ENCODE peak calls at places on chromosomes 16 and 17, in four cellular contexts. X, Z, S and P are unnamed samples.
A peak's percentile ranks its signal among the peaks of the same experiment; 100 is the strongest.

GRCh38 chr17:9104370-9105041 is 83.2 kb downstream of the NTN1 start:
- DNase-seq in X (no peak), Z (no peak), S (no peak), P (no peak)

GRCh38 chr17:75692976-75693375 is 25.8 kb downstream of the SAP30BP start:
- DNase-seq in X (no peak), Z (no peak), S (no peak), P (no peak)

GRCh38 chr17:55609737-55610201 is 98.5 kb upstream of the SMIM36 start:
- DNase-seq in X (no peak), Z (peak; percentile 9), S (no peak), P (peak; percentile 75)

GRCh38 chr16:20348365-20349185 is 3.9 kb downstream of the UMOD start:
- DNase-seq in X (no peak), Z (no peak), S (no peak), P (no peak)

GRCh38 chr17:47800686-47801085 is 20.9 kb downstream of the OSBPL7 start:
- DNase-seq in X (no peak), Z (no peak), S (no peak), P (no peak)

GRCh38 chr16:13780406-13780805 is 139.5 kb upstream of the ERCC4 start:
- DNase-seq in X (no peak), Z (no peak), S (no peak), P (no peak)

GRCh38 chr17:42305543-42306384 is 17.5 kb downstream of the STAT5A start:
- DNase-seq in X (no peak), Z (no peak), S (no peak), P (no peak)

GRCh38 chr16:30051518-30051917 is 14.0 kb upstream of the ALDOA start:
- DNase-seq in X (no peak), Z (peak; percentile 62), S (no peak), P (peak; percentile 74)

GRCh38 chr17:8091033-8091687 is 3.6 kb upstream of the ALOX12B start:
- DNase-seq in X (no peak), Z (no peak), S (no peak), P (no peak)

GRCh38 chr17:17487998-17488397 is 8.2 kb downstream of the RASD1 start:
- DNase-seq in X (no peak), Z (no peak), S (no peak), P (no peak)

GRCh38 chr17:40915199-40915661 is 22.2 kb downstream of the KRT23 start:
- DNase-seq in X (no peak), Z (peak; percentile 96), S (no peak), P (peak; percentile 98)

GRCh38 chr17:69245617-69246016 is 17.0 kb upstream of the ABCA10 start:
- DNase-seq in X (no peak), Z (no peak), S (no peak), P (no peak)

GRCh38 chr16:2895813-2896212 is 12.8 kb downstream of the FLYWCH2 start:
- DNase-seq in X (no peak), Z (no peak), S (no peak), P (no peak)

GRCh38 chr16:86428729-86429472 is 81.4 kb upstream of the FOXF1 start:
- DNase-seq in X (no peak), Z (no peak), S (no peak), P (no peak)

GRCh38 chr16:84461504-84462295 is 42.8 kb downstream of the MEAK7 start:
- DNase-seq in X (no peak), Z (no peak), S (no peak), P (no peak)

GRCh38 chr17:1647802-1648581 is 1.7 kb downstream of the RILP start:
- DNase-seq in X (no peak), Z (peak; percentile 26), S (no peak), P (no peak)

GRCh38 chr17:46822388-46822921 is 4.0 kb upstream of the WNT3 start:
- DNase-seq in X (no peak), Z (no peak), S (no peak), P (no peak)

GRCh38 chr17:27354491-27355081 is 60.7 kb downstream of the WSB1 start:
- DNase-seq in X (no peak), Z (peak; percentile 23), S (no peak), P (no peak)

GRCh38 chr17:46056800-46057304 is 57.8 kb downstream of the STH start:
- DNase-seq in X (no peak), Z (peak; percentile 75), S (no peak), P (peak; percentile 76)

GRCh38 chr17:82056729-82057621 is 5.3 kb downstream of the GPS1 start:
- DNase-seq in X (no peak), Z (no peak), S (no peak), P (no peak)

GRCh38 chr17:869567-870530 is 87.7 kb downstream of the MRM3 start:
- DNase-seq in X (no peak), Z (peak; percentile 83), S (no peak), P (peak; percentile 82)

GRCh38 chr17:8125196-8125946 is 1.5 kb upstream of the HES7 start:
- DNase-seq in X (peak; percentile 70), Z (peak; percentile 43), S (peak; percentile 88), P (peak; percentile 57)

GRCh38 chr17:27083408-27084185 is 210.3 kb upstream of the WSB1 start:
- DNase-seq in X (no peak), Z (no peak), S (no peak), P (no peak)

GRCh38 chr17:34714475-34715410 is 135.4 kb downstream of the TMEM132E start:
- DNase-seq in X (no peak), Z (no peak), S (no peak), P (no peak)

GRCh38 chr16:80573700-80574120 is 32.9 kb downstream of the DYNLRB2 start:
- DNase-seq in X (no peak), Z (no peak), S (no peak), P (no peak)

GRCh38 chr16:86572041-86572521 is 5.5 kb downstream of the FOXC2 start:
- DNase-seq in X (no peak), Z (no peak), S (no peak), P (no peak)